ENCODE peak calls at places on chromosomes 16 and 17, in ten cellular contexts. T, Z, M, C, W, N, L, H, R and Q are unnamed samples.

GRCh38 chr16:27429981-27430441 is 28.0 kb downstream of the IL21R start:
- DNase-seq in T (no peak), L (no peak), W (no peak), M (peak; percentile 71), Z (no peak), R (no peak), H (no peak), N (peak; percentile 43), C (peak; percentile 5), Q (no peak)

GRCh38 chr17:50689251-50689650 is 18.5 kb downstream of the ANKRD40 start:
- DNase-seq in T (no peak), L (peak; percentile 75), N (no peak), W (no peak), C (no peak), M (no peak), Z (peak; percentile 71), H (peak; percentile 91), R (no peak), Q (peak; percentile 56)

GRCh38 chr17:78716814-78717393 is 65.2 kb downstream of the CYTH1 start:
- DNase-seq in N (no peak), W (peak; percentile 67), R (peak; percentile 76), C (peak; percentile 72), M (peak; percentile 86), H (peak; percentile 49), Z (peak; percentile 43), T (peak; percentile 90), L (peak; percentile 52), Q (peak; percentile 55)

GRCh38 chr17:50883850-50884291 is 17.7 kb upstream of the TOB1 start:
- DNase-seq in H (no peak), M (no peak), R (no peak), Z (no peak), N (no peak), L (peak; percentile 65), C (peak; percentile 78), T (no peak), W (peak; percentile 37), Q (no peak)

GRCh38 chr16:508884-509736 is 18.4 kb upstream of the CAPN15 start:
- DNase-seq in R (no peak), N (no peak), W (no peak), T (no peak), Z (no peak), H (no peak), M (no peak), L (no peak), C (no peak), Q (no peak)

GRCh38 chr17:55421179-55421934 is at the start of gene MMD:
- DNase-seq in H (no peak), C (peak; percentile 34), Z (no peak), M (no peak), W (peak; percentile 17), N (no peak), R (no peak), T (peak; percentile 47), L (no peak), Q (no peak)

GRCh38 chr17:18278867-18279266 is 18.4 kb downstream of the MIEF2 start:
- DNase-seq in L (no peak), R (no peak), W (no peak), H (peak; percentile 51), T (no peak), C (no peak), Z (peak; percentile 55), N (no peak), M (no peak), Q (peak; percentile 38)

GRCh38 chr16:53504665-53505064 is 1.7 kb upstream of the AKTIP start:
- DNase-seq in Z (peak; percentile 59), R (no peak), M (no peak), T (no peak), H (peak; percentile 83), C (no peak), L (peak; percentile 51), W (no peak), N (no peak), Q (peak; percentile 34)

GRCh38 chr17:41800601-41801373 is 11.0 kb downstream of the P3H4 start:
- DNase-seq in C (peak; percentile 78), W (peak; percentile 70), R (no peak), L (peak; percentile 98), T (no peak), Z (peak; percentile 79), M (no peak), H (peak; percentile 50), N (no peak), Q (peak; percentile 59)

GRCh38 chr16:71467810-71468209 is 5.8 kb upstream of the ZNF23 start:
- DNase-seq in C (no peak), Z (peak; percentile 31), H (no peak), R (no peak), L (peak; percentile 92), T (no peak), M (no peak), N (no peak), W (peak; percentile 50), Q (peak; percentile 33)

GRCh38 chr17:8393470-8394231 is 4.0 kb downstream of the RNF222 start:
- DNase-seq in H (no peak), T (no peak), W (peak; percentile 71), L (no peak), M (no peak), N (no peak), C (peak; percentile 47), R (no peak), Z (peak; percentile 21), Q (no peak)

GRCh38 chr17:78411241-78411855 is 32.9 kb downstream of the PGS1 start:
- DNase-seq in C (no peak), H (no peak), T (no peak), R (no peak), Z (no peak), N (no peak), W (no peak), M (no peak), L (no peak), Q (no peak)

GRCh38 chr16:19601083-19601976 is 45.8 kb downstream of the VPS35L start:
- DNase-seq in T (no peak), L (peak; percentile 78), N (no peak), Z (peak; percentile 18), C (no peak), R (no peak), H (peak; percentile 46), M (no peak), W (peak; percentile 24), Q (peak; percentile 72)

GRCh38 chr17:385195-385835 is 32.7 kb upstream of the RPH3AL start:
- DNase-seq in C (no peak), R (no peak), M (peak; percentile 86), Z (peak; percentile 19), H (no peak), N (no peak), T (no peak), W (peak; percentile 20), L (peak; percentile 88), Q (no peak)

DNA sequence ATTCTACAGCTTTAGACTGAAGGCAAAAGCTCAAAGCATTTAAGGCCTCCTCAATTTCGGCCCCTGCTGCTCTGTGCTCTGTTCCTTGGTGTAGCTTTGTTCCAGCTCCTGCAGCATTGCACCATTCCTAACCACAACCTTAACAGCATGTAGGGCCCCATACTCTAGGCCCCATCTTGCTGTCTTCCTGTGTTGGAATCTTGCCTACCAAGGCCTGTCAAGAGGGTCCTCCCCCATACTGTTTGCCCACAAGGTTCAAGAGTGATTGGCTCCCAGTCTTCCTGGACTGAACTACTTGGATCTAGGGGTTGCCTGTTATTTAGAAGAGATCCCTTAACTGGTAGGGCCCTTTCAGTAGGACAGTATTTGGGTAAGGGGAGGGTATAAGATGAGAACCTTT is 26.8 kb downstream of the TRPV2 start:
- DNase-seq in N (no peak), Z (peak; percentile 41), H (peak; percentile 62), L (no peak), T (peak; percentile 10), M (no peak), C (peak; percentile 37), W (no peak), R (no peak), Q (peak; percentile 49)
- H3K4me3 ChIP-seq in N (no peak overlapping the region), Z (peak overlapping the region; percentile 86), H (peak overlapping the region; percentile 95), L (peak overlapping the region; percentile 90), T (no peak overlapping the region), M (no peak overlapping the region), C (no peak overlapping the region), W (peak overlapping the region; percentile 98), R (no peak overlapping the region), Q (peak overlapping the region; percentile 35)

GRCh38 chr16:11372924-11373306 is 27.7 kb downstream of the RMI2 start:
- DNase-seq in T (no peak), Z (no peak), C (no peak), M (peak; percentile 26), L (no peak), N (no peak), W (no peak), R (no peak), H (no peak), Q (no peak)

GRCh38 chr16:11372073-11372923 is 27.0 kb downstream of the RMI2 start:
- DNase-seq in R (no peak), H (peak; percentile 21), N (no peak), C (no peak), Z (no peak), W (no peak), L (no peak), T (no peak), M (peak; percentile 39), Q (no peak)

GRCh38 chr16:11370084-11370931 is 25.0 kb downstream of the RMI2 start:
- DNase-seq in N (no peak), L (no peak), T (no peak), H (peak; percentile 71), Z (no peak), M (peak; percentile 42), R (no peak), C (peak; percentile 68), W (peak; percentile 92), Q (no peak)

GRCh38 chr16:11377156-11377555 is 31.9 kb downstream of the RMI2 start:
- DNase-seq in T (no peak), H (peak; percentile 19), L (no peak), Z (no peak), N (no peak), C (no peak), M (no peak), W (no peak), R (no peak), Q (no peak)

GRCh38 chr16:11374255-11374654 is 29.0 kb downstream of the RMI2 start:
- DNase-seq in H (no peak), L (no peak), R (no peak), Z (no peak), C (no peak), W (no peak), T (no peak), N (no peak), M (no peak), Q (no peak)
- H3K4me3 ChIP-seq in H (no peak overlapping the region), L (no peak overlapping the region), R (no peak overlapping the region), Z (no peak overlapping the region), C (no peak overlapping the region), W (no peak overlapping the region), T (no peak overlapping the region), N (no peak overlapping the region), M (no peak overlapping the region), Q (no peak overlapping the region)

GRCh38 chr17:19363114-19363438 is 553 bp upstream of the B9D1 start:
- DNase-seq in M (no peak), N (no peak), C (no peak), L (no peak), Z (no peak), W (no peak), H (no peak), T (no peak), R (no peak), Q (no peak)
- H3K4me3 ChIP-seq in M (no peak overlapping the region), N (peak overlapping the region; percentile 62), C (peak overlapping the region; percentile 59), L (peak overlapping the region; percentile 90), Z (peak overlapping the region; percentile 75), W (peak overlapping the region; percentile 74), H (peak overlapping the region; percentile 71), T (peak overlapping the region; percentile 93), R (peak overlapping the region; percentile 85), Q (peak overlapping the region; percentile 83)

DNA sequence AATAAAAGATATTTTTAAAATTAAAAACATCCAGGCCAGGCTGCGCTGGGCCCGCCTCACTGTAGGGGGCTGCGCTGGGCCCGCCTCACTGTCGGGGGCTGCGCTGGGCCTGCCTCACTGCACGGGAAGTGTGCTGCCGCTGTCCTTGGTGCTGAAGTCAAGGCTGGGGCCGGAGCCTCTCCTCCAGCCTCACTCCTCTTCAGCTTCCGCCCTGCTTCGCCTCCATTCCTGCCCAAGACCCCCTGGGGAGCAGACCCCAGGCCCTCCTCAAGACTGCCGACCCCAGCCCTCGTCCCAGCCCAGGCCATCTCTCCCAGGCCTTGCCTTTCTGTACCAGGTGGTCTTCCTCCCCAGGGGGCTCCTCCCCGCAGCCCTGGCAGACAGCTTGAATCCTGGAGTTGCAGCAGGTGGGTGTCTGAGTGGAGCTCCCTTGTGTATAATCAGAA is 26.2 kb downstream of the ENDOV start:
- DNase-seq in H (peak; percentile 28), W (peak; percentile 65), Z (peak; percentile 28), N (no peak), L (peak; percentile 98), T (no peak), R (no peak), C (no peak), M (peak; percentile 85), Q (peak; percentile 34)
- H3K4me3 ChIP-seq in H (no peak overlapping the region), W (no peak overlapping the region), Z (no peak overlapping the region), N (no peak overlapping the region), L (no peak overlapping the region), T (no peak overlapping the region), R (no peak overlapping the region), C (no peak overlapping the region), M (no peak overlapping the region), Q (no peak overlapping the region)